ENCODE peak calls at places on chromosome 21, in seven cellular contexts. A is upper lobe of left lung, E is PC-9, G is RWPE2, Y is mucosa of descending colon, U is esophagus squamous epithelium, P is tibial artery. F is an unnamed sample.

GRCh38 chr21:21010698-21011097 is 12.5 kb downstream of the NCAM2 start:
- DNase-seq in G (no peak), U (no peak), A (no peak), E (no peak), P (no peak), Y (no peak), F (no peak)

GRCh38 chr21:44050276-44050675 is 38.2 kb downstream of the TRAPPC10 start:
- DNase-seq in U (no peak), G (no peak), A (no peak), Y (no peak), E (no peak), P (peak; percentile 23), F (no peak)

GRCh38 chr21:17612023-17612564 is 607 bp downstream of the BTG3 start:
- DNase-seq in E (peak; percentile 43), U (peak; percentile 2), P (peak; percentile 69), Y (peak; percentile 69), A (peak; percentile 90), G (peak; percentile 58), F (peak; percentile 33)

GRCh38 chr21:24014381-24014780 is 1592.9 kb downstream of the MRPL39 start:
- DNase-seq in E (no peak), G (no peak), A (no peak), U (no peak), P (no peak), Y (no peak), F (no peak)

GRCh38 chr21:44298301-44298700 is 1.6 kb upstream of the PFKL start:
- DNase-seq in A (no peak), P (no peak), Y (no peak), U (no peak), E (no peak), G (no peak), F (no peak)

GRCh38 chr21:19908386-19908785 is 1089.8 kb upstream of the NCAM2 start:
- DNase-seq in P (no peak), U (no peak), Y (no peak), G (no peak), E (no peak), A (no peak), F (no peak)

GRCh38 chr21:26007911-26008579 is 162.5 kb downstream of the APP start:
- DNase-seq in G (no peak), E (no peak), U (no peak), A (no peak), P (no peak), Y (no peak), F (no peak)

GRCh38 chr21:30391615-30392014 is 4.2 kb upstream of the KRTAP13-1 start:
- DNase-seq in U (no peak), E (no peak), G (no peak), A (no peak), Y (no peak), P (no peak), F (no peak)

GRCh38 chr21:39217356-39218081 is 34.3 kb upstream of the PSMG1 start:
- DNase-seq in P (no peak), A (no peak), E (no peak), G (no peak), Y (no peak), U (no peak), F (no peak)

GRCh38 chr21:36454079-36454478 is 25.8 kb downstream of the CLDN14 start:
- DNase-seq in E (no peak), G (no peak), A (no peak), Y (no peak), P (no peak), U (no peak), F (no peak)

GRCh38 chr21:36381841-36382589 is 3.2 kb upstream of the CHAF1B start:
- DNase-seq in E (no peak), Y (no peak), U (no peak), A (no peak), G (no peak), P (no peak), F (no peak)

GRCh38 chr21:44682580-44683151 is 703 bp upstream of the KRTAP12-1 start:
- DNase-seq in G (no peak), Y (no peak), P (peak; percentile 54), U (no peak), E (no peak), A (no peak), F (no peak)

GRCh38 chr21:21045538-21045937 is 47.3 kb downstream of the NCAM2 start:
- DNase-seq in P (no peak), A (no peak), G (no peak), Y (no peak), U (no peak), E (no peak), F (no peak)

GRCh38 chr21:44947111-44947929 is 7.5 kb downstream of the SLX9 start:
- DNase-seq in Y (peak; percentile 27), P (peak; percentile 75), U (no peak), E (no peak), G (peak; percentile 76), A (no peak), F (no peak)

GRCh38 chr21:31555741-31556191 is 103.7 kb upstream of the SOD1 start:
- DNase-seq in U (no peak), E (no peak), P (no peak), Y (no peak), G (no peak), A (no peak), F (no peak)

GRCh38 chr21:39471598-39471997 is 19.8 kb downstream of the SH3BGR start:
- DNase-seq in G (no peak), U (no peak), A (no peak), P (no peak), Y (no peak), E (no peak), F (no peak)

GRCh38 chr21:23016617-23017016 is 2018.4 kb downstream of the NCAM2 start:
- DNase-seq in Y (no peak), U (no peak), E (no peak), P (no peak), G (no peak), A (no peak), F (no peak)

GRCh38 chr21:18759751-18760161 is 356.2 kb upstream of the TMPRSS15 start:
- DNase-seq in U (no peak), E (no peak), G (no peak), P (no peak), A (peak; percentile 14), Y (no peak), F (no peak)

GRCh38 chr21:44533121-44533890 is 6.7 kb downstream of the KRTAP10-1 start:
- DNase-seq in E (no peak), U (no peak), Y (no peak), P (peak; percentile 64), A (peak; percentile 78), G (peak; percentile 56), F (no peak)

GRCh38 chr21:31041295-31042079 is 3.2 kb upstream of the KRTAP19-8 start:
- DNase-seq in U (no peak), E (no peak), P (no peak), A (no peak), G (no peak), Y (no peak), F (no peak)

GRCh38 chr21:16423921-16424320 is 694.1 kb downstream of the USP25 start:
- DNase-seq in G (no peak), Y (no peak), E (no peak), P (no peak), U (no peak), A (no peak), F (no peak)
- H3K4me1 ChIP-seq in G (no peaks in the 10 kb centered on the region), Y (peaks cover 3% of the 10 kb centered on the region), E (peaks cover 7% of the 10 kb centered on the region), P (no peaks in the 10 kb centered on the region), U (no peaks in the 10 kb centered on the region), A (no peaks in the 10 kb centered on the region), F (no peaks in the 10 kb centered on the region)

GRCh38 chr21:34959607-34960006 is 89.5 kb downstream of the RUNX1 start:
- DNase-seq in G (no peak), U (no peak), P (no peak), Y (no peak), A (no peak), E (no peak), F (no peak)
- TF ChIP-seq CTCF in G (no peak), U (no peak), P (no peak), Y (no peak), A (no peak), E (no peak), F (no peak)

GRCh38 chr21:29342394-29342957 is 43.8 kb downstream of the BACH1 start:
- DNase-seq in Y (peak; percentile 31), U (no peak), A (peak; percentile 58), P (peak; percentile 86), G (peak; percentile 86), E (peak; percentile 37), F (no peak)
- H3K4me1 ChIP-seq in Y (no peaks in the 10 kb centered on the region), U (peaks cover 13% of the 10 kb centered on the region), A (peaks cover 42% of the 10 kb centered on the region), P (no peaks in the 10 kb centered on the region), G (peaks cover 54% of the 10 kb centered on the region), E (no peaks in the 10 kb centered on the region), F (no peaks in the 10 kb centered on the region)

GRCh38 chr21:15552914-15553491 is 176.8 kb upstream of the USP25 start:
- DNase-seq in G (no peak), Y (no peak), U (no peak), A (no peak), E (peak; percentile 37), P (no peak), F (no peak)
- TF ChIP-seq CTCF in G (peak; percentile 57), Y (no peak), U (no peak), A (peak; percentile 37), E (peak; percentile 66), P (no peak), F (peak; percentile 71)

GRCh38 chr21:45991606-45992301 is 10.2 kb downstream of the COL6A1 start:
- DNase-seq in Y (peak; percentile 21), P (no peak), U (no peak), E (no peak), G (peak; percentile 51), A (no peak), F (peak; percentile 8)
- H3K4me1 ChIP-seq in Y (no peaks in the 10 kb centered on the region), P (no peaks in the 10 kb centered on the region), U (peaks cover 10% of the 10 kb centered on the region), E (peaks cover 15% of the 10 kb centered on the region), G (no peaks in the 10 kb centered on the region), A (no peaks in the 10 kb centered on the region), F (no peaks in the 10 kb centered on the region)

GRCh38 chr21:37538971-37539590 is 172.5 kb downstream of the DYRK1A start:
- DNase-seq in G (no peak), U (no peak), P (no peak), Y (no peak), A (no peak), E (no peak), F (no peak)

GRCh38 chr21:37535672-37536071 is 169.1 kb downstream of the DYRK1A start:
- DNase-seq in A (no peak), Y (no peak), U (no peak), P (no peak), E (no peak), G (no peak), F (no peak)

GRCh38 chr21:37535130-37535529 is 168.6 kb downstream of the DYRK1A start:
- DNase-seq in P (no peak), G (no peak), U (no peak), A (no peak), Y (no peak), E (no peak), F (no peak)

GRCh38 chr21:37536616-37537278 is 170.2 kb downstream of the DYRK1A start:
- DNase-seq in U (no peak), A (no peak), P (no peak), G (no peak), E (no peak), Y (no peak), F (no peak)

DNA sequence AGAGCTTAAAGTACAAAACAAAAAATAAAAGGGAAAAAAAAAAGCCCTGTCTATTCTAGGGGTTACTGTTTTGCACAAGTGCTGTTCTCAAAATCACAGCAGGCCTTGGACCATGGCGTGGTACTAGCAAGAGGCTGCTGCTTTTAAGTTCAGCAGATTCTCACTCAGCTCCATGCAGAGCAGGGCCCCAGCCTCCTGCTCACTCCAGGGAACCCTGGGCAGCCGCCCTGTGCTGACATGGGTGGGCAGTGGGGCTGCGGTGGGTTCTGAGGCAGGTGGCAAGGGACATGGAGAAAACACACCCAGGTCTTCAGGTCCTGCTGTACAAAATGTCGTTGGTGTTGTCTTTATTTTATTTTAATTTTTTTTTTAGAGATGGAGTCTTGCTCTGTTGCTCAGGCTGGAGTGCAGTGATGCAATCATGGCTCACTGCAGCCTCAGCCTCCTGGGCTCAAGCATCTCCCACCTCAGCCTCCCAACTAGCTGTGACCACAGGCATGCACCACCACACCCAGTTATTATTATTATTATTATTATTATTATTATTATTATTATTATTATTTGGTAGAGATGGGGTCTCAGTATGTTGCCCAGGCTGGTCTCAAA is 170.9 kb downstream of the DYRK1A start:
- DNase-seq in A (no peak), G (no peak), P (no peak), E (no peak), U (no peak), Y (no peak), F (no peak)
- TF ChIP-seq CTCF in A (no peak), G (no peak), P (no peak), E (no peak), U (no peak), Y (no peak), F (no peak)